ENCODE peak calls at places on chromosome 14, in five cellular contexts. One of them, this sample, is unnamed.

GRCh38 chr14:81336009-81336408 is 64.1 kb downstream of the STON2 start:
- DNase-seq in colonic mucosa: no peak
- DNase-seq in T-helper 2 cell: no peak
- DNase-seq in B cell: no peak
- DNase-seq in progenitor cell of endocrine pancreas: no peak
- DNase-seq in this sample: no peak

GRCh38 chr14:23694085-23694975 is 58.2 kb downstream of the DHRS2 start:
- DNase-seq in colonic mucosa: no peak
- DNase-seq in T-helper 2 cell: no peak
- DNase-seq in B cell: no peak
- DNase-seq in progenitor cell of endocrine pancreas: no peak
- DNase-seq in this sample: no peak

GRCh38 chr14:100545359-100545758 is 41.9 kb downstream of the BEGAIN start:
- DNase-seq in colonic mucosa: no peak
- DNase-seq in T-helper 2 cell: no peak
- DNase-seq in B cell: no peak
- DNase-seq in progenitor cell of endocrine pancreas: no peak
- DNase-seq in this sample: no peak

GRCh38 chr14:88232783-88233182 is 90.3 kb downstream of the KCNK10 start:
- DNase-seq in colonic mucosa: no peak
- DNase-seq in T-helper 2 cell: no peak
- DNase-seq in B cell: no peak
- DNase-seq in progenitor cell of endocrine pancreas: no peak
- DNase-seq in this sample: no peak

GRCh38 chr14:104343690-104344640 is 205.6 kb downstream of the KIF26A start:
- DNase-seq in colonic mucosa: no peak
- DNase-seq in T-helper 2 cell: no peak
- DNase-seq in B cell: no peak
- DNase-seq in progenitor cell of endocrine pancreas: no peak
- DNase-seq in this sample: no peak

GRCh38 chr14:92362781-92363235 is 39.8 kb downstream of the SLC24A4 start:
- DNase-seq in colonic mucosa: peak
- DNase-seq in T-helper 2 cell: no peak
- DNase-seq in B cell: no peak
- DNase-seq in progenitor cell of endocrine pancreas: no peak
- DNase-seq in this sample: no peak

GRCh38 chr14:49692895-49693737 is at the start of gene KLHDC1:
- DNase-seq in colonic mucosa: peak
- DNase-seq in T-helper 2 cell: peak
- DNase-seq in B cell: peak
- DNase-seq in progenitor cell of endocrine pancreas: peak
- DNase-seq in this sample: peak

GRCh38 chr14:104865631-104866441 is 768 bp downstream of the CEP170B start:
- DNase-seq in colonic mucosa: peak
- DNase-seq in T-helper 2 cell: no peak
- DNase-seq in B cell: peak
- DNase-seq in progenitor cell of endocrine pancreas: no peak
- DNase-seq in this sample: peak

GRCh38 chr14:69842671-69843407 is 36.4 kb upstream of the SMOC1 start:
- DNase-seq in colonic mucosa: no peak
- DNase-seq in T-helper 2 cell: no peak
- DNase-seq in B cell: no peak
- DNase-seq in progenitor cell of endocrine pancreas: peak
- DNase-seq in this sample: no peak

GRCh38 chr14:61460063-61460462 is 138.7 kb downstream of the PRKCH start:
- DNase-seq in colonic mucosa: no peak
- DNase-seq in T-helper 2 cell: no peak
- DNase-seq in B cell: no peak
- DNase-seq in progenitor cell of endocrine pancreas: no peak
- DNase-seq in this sample: no peak

GRCh38 chr14:53964249-53964648 is 7.6 kb upstream of the BMP4 start:
- DNase-seq in colonic mucosa: no peak
- DNase-seq in T-helper 2 cell: no peak
- DNase-seq in B cell: no peak
- DNase-seq in progenitor cell of endocrine pancreas: no peak
- DNase-seq in this sample: no peak